ENCODE peak calls at places on chromosomes 4 and X, in eight cellular contexts. One of them, this sample, is unnamed.
A peak's percentile ranks its signal among the peaks of the same experiment; 100 is the strongest.

GRCh38 chrX:68940601-68941000 is 111.8 kb downstream of the EFNB1 start:
- DNase-seq in K562: no peak
- DNase-seq in HepG2: no peak
- DNase-seq in activated CD4-positive, alpha-beta T cell treated with anti-CD3 and anti-CD28 coated beads for 48 hours: no peak
- DNase-seq in posterior cingulate gyrus: no peak
- DNase-seq in hypothalamus: no peak
- DNase-seq in pons: no peak
- DNase-seq in lung: no peak
- DNase-seq in this sample: no peak

GRCh38 chr4:168600796-168601583 is 104.1 kb downstream of the PALLD start:
- DNase-seq in hypothalamus: no peak
- DNase-seq in activated CD4-positive, alpha-beta T cell treated with anti-CD3 and anti-CD28 coated beads for 48 hours: no peak
- DNase-seq in lung: no peak
- DNase-seq in posterior cingulate gyrus: no peak
- DNase-seq in pons: no peak
- DNase-seq in K562: no peak
- DNase-seq in HepG2: no peak
- DNase-seq in this sample: no peak

GRCh38 chr4:73608677-73609594 is 11.3 kb downstream of the RASSF6 start:
- DNase-seq in posterior cingulate gyrus: no peak
- DNase-seq in activated CD4-positive, alpha-beta T cell treated with anti-CD3 and anti-CD28 coated beads for 48 hours: no peak
- DNase-seq in hypothalamus: no peak
- DNase-seq in K562: no peak
- DNase-seq in HepG2: peak; percentile 81
- DNase-seq in pons: no peak
- DNase-seq in lung: no peak
- DNase-seq in this sample: no peak

GRCh38 chrX:12174358-12174757 is 36.1 kb downstream of the FRMPD4 start:
- DNase-seq in lung: no peak
- DNase-seq in hypothalamus: no peak
- DNase-seq in K562: no peak
- DNase-seq in HepG2: no peak
- DNase-seq in activated CD4-positive, alpha-beta T cell treated with anti-CD3 and anti-CD28 coated beads for 48 hours: no peak
- DNase-seq in posterior cingulate gyrus: no peak
- DNase-seq in pons: no peak
- DNase-seq in this sample: no peak

GRCh38 chr4:14289708-14290107 is 662.2 kb upstream of the BOD1L1 start:
- DNase-seq in K562: no peak
- DNase-seq in posterior cingulate gyrus: no peak
- DNase-seq in HepG2: no peak
- DNase-seq in hypothalamus: no peak
- DNase-seq in activated CD4-positive, alpha-beta T cell treated with anti-CD3 and anti-CD28 coated beads for 48 hours: no peak
- DNase-seq in lung: no peak
- DNase-seq in pons: no peak
- DNase-seq in this sample: no peak

GRCh38 chrX:55767100-55767499 is 49.6 kb downstream of the RRAGB start:
- DNase-seq in posterior cingulate gyrus: no peak
- DNase-seq in pons: no peak
- DNase-seq in lung: no peak
- DNase-seq in activated CD4-positive, alpha-beta T cell treated with anti-CD3 and anti-CD28 coated beads for 48 hours: no peak
- DNase-seq in hypothalamus: no peak
- DNase-seq in K562: no peak
- DNase-seq in HepG2: no peak
- DNase-seq in this sample: no peak

GRCh38 chrX:150845091-150845490 is 53.4 kb downstream of the CD99L2 start:
- DNase-seq in HepG2: no peak
- DNase-seq in K562: no peak
- DNase-seq in activated CD4-positive, alpha-beta T cell treated with anti-CD3 and anti-CD28 coated beads for 48 hours: no peak
- DNase-seq in pons: no peak
- DNase-seq in posterior cingulate gyrus: no peak
- DNase-seq in lung: no peak
- DNase-seq in hypothalamus: no peak
- DNase-seq in this sample: no peak

GRCh38 chr4:8391972-8392371 is 48.6 kb downstream of the ACOX3 start:
- DNase-seq in lung: peak; percentile 52
- DNase-seq in K562: no peak
- DNase-seq in pons: peak; percentile 59
- DNase-seq in hypothalamus: no peak
- DNase-seq in activated CD4-positive, alpha-beta T cell treated with anti-CD3 and anti-CD28 coated beads for 48 hours: peak; percentile 29
- DNase-seq in HepG2: no peak
- DNase-seq in posterior cingulate gyrus: no peak
- DNase-seq in this sample: no peak

GRCh38 chr4:16896871-16897270 is 1.6 kb downstream of the LDB2 start:
- DNase-seq in activated CD4-positive, alpha-beta T cell treated with anti-CD3 and anti-CD28 coated beads for 48 hours: no peak
- DNase-seq in K562: no peak
- DNase-seq in HepG2: no peak
- DNase-seq in posterior cingulate gyrus: no peak
- DNase-seq in hypothalamus: no peak
- DNase-seq in lung: no peak
- DNase-seq in pons: no peak
- DNase-seq in this sample: peak; percentile 3

GRCh38 chrX:154010330-154011087 is 9.2 kb downstream of the IRAK1 start:
- DNase-seq in hypothalamus: no peak
- DNase-seq in lung: peak; percentile 58
- DNase-seq in pons: no peak
- DNase-seq in HepG2: peak; percentile 66
- DNase-seq in posterior cingulate gyrus: peak; percentile 55
- DNase-seq in activated CD4-positive, alpha-beta T cell treated with anti-CD3 and anti-CD28 coated beads for 48 hours: no peak
- DNase-seq in K562: no peak
- DNase-seq in this sample: no peak